ENCODE peak calls at places on chromosome 11, in six cellular contexts. K is GM23338; U is NCI-H146; D is stimulated activated CD4-positive, alpha-beta T cell treated with anti-CD3 and anti-CD28 coated beads, TNF-alpha, amount 100 ng/mL, for 48 hours; E is B cell; J is stimulated activated CD8-positive, alpha-beta memory T cell treated with anti-CD3 and anti-CD28 coated beads, Interleukin-4, amount 100 ng/mL, for 4 hours. H is an unnamed sample.

GRCh38 chr11:71562120-71562519 is 3.2 kb upstream of the KRTAP5-10 start:
- DNase-seq in K (no peak), U (no peak), D (no peak), E (no peak), J (no peak), H (no peak)

GRCh38 chr11:10920205-10920604 is 62.4 kb upstream of the ZBED5 start:
- DNase-seq in K (no peak), U (no peak), D (no peak), E (no peak), J (no peak), H (no peak)

GRCh38 chr11:118872403-118872821 is 11.3 kb upstream of the CXCR5 start:
- DNase-seq in K (no peak), U (no peak), D (no peak), E (peak; percentile 51), J (no peak), H (peak; percentile 61)

GRCh38 chr11:26974068-26974790 is 19.7 kb upstream of the FIBIN start:
- DNase-seq in K (no peak), U (no peak), D (no peak), E (no peak), J (no peak), H (no peak)

GRCh38 chr11:125170001-125170405 is 5.5 kb downstream of the PKNOX2 start:
- DNase-seq in K (peak; percentile 30), U (no peak), D (no peak), E (no peak), J (no peak), H (no peak)

GRCh38 chr11:118820412-118821357 is 29.7 kb upstream of the DDX6 start:
- DNase-seq in K (peak; percentile 46), U (no peak), D (no peak), E (peak; percentile 86), J (no peak), H (no peak)

GRCh38 chr11:4190519-4190918 is 95.9 kb downstream of the RRM1 start:
- DNase-seq in K (no peak), U (no peak), D (no peak), E (no peak), J (no peak), H (no peak)

GRCh38 chr11:116962108-116962507 is 124.7 kb upstream of the APOA1 start:
- DNase-seq in K (peak; percentile 13), U (no peak), D (no peak), E (no peak), J (no peak), H (no peak)

GRCh38 chr11:126339866-126340434 is 15.5 kb upstream of the ST3GAL4 start:
- DNase-seq in K (no peak), U (no peak), D (no peak), E (no peak), J (no peak), H (no peak)

GRCh38 chr11:33258631-33259184 is 1.5 kb downstream of the HIPK3 start:
- DNase-seq in K (no peak), U (no peak), D (peak; percentile 11), E (no peak), J (no peak), H (no peak)

GRCh38 chr11:110531056-110531756 is 101.5 kb downstream of the FDX1 start:
- DNase-seq in K (no peak), U (no peak), D (no peak), E (no peak), J (no peak), H (no peak)

GRCh38 chr11:128685383-128686044 is 8.4 kb upstream of the FLI1 start:
- DNase-seq in K (peak; percentile 25), U (no peak), D (no peak), E (no peak), J (no peak), H (no peak)

GRCh38 chr11:73384871-73385692 is 8.9 kb downstream of the RELT start:
- DNase-seq in K (no peak), U (no peak), D (no peak), E (peak; percentile 91), J (peak; percentile 24), H (no peak)

GRCh38 chr11:119706029-119706428 is 23.0 kb downstream of the NECTIN1 start:
- DNase-seq in K (no peak), U (no peak), D (no peak), E (no peak), J (no peak), H (no peak)

GRCh38 chr11:47186937-47187681 is 875 bp upstream of the PACSIN3 start:
- DNase-seq in K (peak; percentile 91), U (no peak), D (peak; percentile 45), E (peak; percentile 65), J (no peak), H (peak; percentile 44)

GRCh38 chr11:34379081-34379480 is 21.3 kb upstream of the ABTB2 start:
- DNase-seq in K (no peak), U (no peak), D (no peak), E (no peak), J (no peak), H (no peak)

GRCh38 chr11:114036156-114036811 is 23.2 kb upstream of the ZBTB16 start:
- DNase-seq in K (peak; percentile 94), U (peak; percentile 54), D (peak; percentile 33), E (peak; percentile 72), J (peak; percentile 26), H (peak; percentile 47)

GRCh38 chr11:41446566-41446965 is 12.9 kb downstream of the LRRC4C start:
- DNase-seq in K (no peak), U (no peak), D (no peak), E (no peak), J (no peak), H (no peak)

GRCh38 chr11:61138940-61139339 is 22.3 kb downstream of the VPS37C start:
- DNase-seq in K (no peak), U (no peak), D (no peak), E (no peak), J (no peak), H (no peak)

GRCh38 chr11:17735823-17736772 is 1.5 kb downstream of the KCNC1 start:
- DNase-seq in K (peak; percentile 70), U (no peak), D (no peak), E (no peak), J (no peak), H (no peak)

GRCh38 chr11:19652976-19653375 is 59.7 kb upstream of the NAV2 start:
- DNase-seq in K (no peak), U (no peak), D (no peak), E (no peak), J (no peak), H (no peak)

GRCh38 chr11:82701847-82702520 is 31.7 kb downstream of the FAM181B start:
- DNase-seq in K (peak; percentile 78), U (peak; percentile 5), D (peak; percentile 19), E (peak; percentile 12), J (no peak), H (no peak)

GRCh38 chr11:127651888-127652221 is 651.3 kb upstream of the KIRREL3 start:
- DNase-seq in K (no peak), U (peak; percentile 4), D (no peak), E (no peak), J (no peak), H (no peak)

GRCh38 chr11:70483077-70483861 is 84.9 kb downstream of the CTTN start:
- DNase-seq in K (peak; percentile 43), U (peak; percentile 20), D (no peak), E (no peak), J (no peak), H (no peak)

GRCh38 chr11:8584511-8584910 is 9.5 kb downstream of the STK33 start:
- DNase-seq in K (peak; percentile 45), U (peak; percentile 30), D (no peak), E (no peak), J (no peak), H (no peak)

GRCh38 chr11:13061294-13061990 is 52.3 kb downstream of the RASSF10 start:
- DNase-seq in K (no peak), U (no peak), D (no peak), E (no peak), J (no peak), H (no peak)

GRCh38 chr11:120054016-120054752 is 83.7 kb downstream of the TRIM29 start:
- DNase-seq in K (no peak), U (no peak), D (no peak), E (no peak), J (no peak), H (no peak)

GRCh38 chr11:76838422-76839068 is 22.2 kb upstream of the ACER3 start:
- DNase-seq in K (peak; percentile 82), U (peak; percentile 25), D (no peak), E (no peak), J (no peak), H (no peak)

GRCh38 chr11:10418259-10418949 is 36.7 kb upstream of the AMPD3 start:
- DNase-seq in K (no peak), U (no peak), D (no peak), E (no peak), J (no peak), H (no peak)

GRCh38 chr11:32121012-32121411 is 30.1 kb downstream of the RCN1 start:
- DNase-seq in K (no peak), U (no peak), D (no peak), E (no peak), J (no peak), H (no peak)

GRCh38 chr11:119730789-119731386 is 1.9 kb upstream of the NECTIN1 start:
- DNase-seq in K (no peak), U (no peak), D (no peak), E (no peak), J (no peak), H (no peak)

GRCh38 chr11:68020575-68020974 is 9.9 kb upstream of the NDUFS8 start:
- DNase-seq in K (peak; percentile 81), U (no peak), D (no peak), E (no peak), J (no peak), H (no peak)

GRCh38 chr11:115418626-115419025 is 85.6 kb downstream of the CADM1 start:
- DNase-seq in K (no peak), U (peak; percentile 22), D (no peak), E (no peak), J (no peak), H (no peak)

GRCh38 chr11:120432056-120433018 is 79.2 kb upstream of the GRIK4 start:
- DNase-seq in K (no peak), U (no peak), D (peak; percentile 13), E (no peak), J (no peak), H (no peak)

GRCh38 chr11:65493367-65494176 is 5.3 kb upstream of the MALAT1 start:
- DNase-seq in K (peak; percentile 18), U (no peak), D (no peak), E (no peak), J (no peak), H (no peak)

GRCh38 chr11:35943294-35943693 is 568 bp upstream of the LDLRAD3 start:
- DNase-seq in K (peak; percentile 24), U (no peak), D (no peak), E (no peak), J (no peak), H (no peak)

GRCh38 chr11:13278620-13279486 is 1.3 kb downstream of the BMAL1 start:
- DNase-seq in K (peak; percentile 60), U (peak; percentile 16), D (no peak), E (no peak), J (no peak), H (no peak)

GRCh38 chr11:100964400-100964799 is 165.2 kb downstream of the PGR start:
- DNase-seq in K (no peak), U (no peak), D (no peak), E (no peak), J (no peak), H (no peak)

H was measured in activated T-cell treated with anti-CD3 and anti-CD28 coated beads for 48 hours.